ENCODE peak calls at places on chromosome 22, in eight cellular contexts. B is gastrocnemius medialis, V is mucosa of descending colon, F is spleen, A is GM23338, D is Caco-2, K is heart right ventricle, M is PC-3. R is an unnamed sample. For H3K4me1, the result is how much of the 10 kb centered on the place peaks cover.

GRCh38 chr22:48316245-48316875 is 1511.3 kb downstream of the BRD1 start:
- DNase-seq in V (no peak), K (no peak), B (no peak), A (no peak), D (no peak), M (no peak), F (peak), R (no peak)

GRCh38 chr22:30947163-30947820 is 21.3 kb downstream of the MORC2 start:
- DNase-seq in B (no peak), M (no peak), A (no peak), F (no peak), D (no peak), V (peak), K (peak), R (no peak)

GRCh38 chr22:49738566-49738965 is 89.1 kb downstream of the BRD1 start:
- DNase-seq in A (no peak), V (no peak), K (no peak), B (no peak), M (no peak), F (no peak), D (no peak), R (no peak)

GRCh38 chr22:48276933-48277867 is 1514.8 kb downstream of the TBC1D22A start:
- DNase-seq in A (no peak), V (peak), K (no peak), M (no peak), F (no peak), D (no peak), B (no peak), R (no peak)

GRCh38 chr22:44783091-44783490 is 30.7 kb downstream of the ARHGAP8 start:
- DNase-seq in A (no peak), M (no peak), B (no peak), F (peak), K (no peak), D (no peak), V (no peak), R (no peak)

GRCh38 chr22:36331912-36332622 is 55.7 kb downstream of the MYH9 start:
- DNase-seq in K (peak), V (peak), D (no peak), A (no peak), F (peak), M (peak), B (peak), R (no peak)

GRCh38 chr22:30490399-30490798 is 15.1 kb downstream of the SEC14L4 start:
- DNase-seq in D (peak), K (no peak), B (no peak), V (peak), A (peak), M (no peak), F (no peak), R (no peak)

GRCh38 chr22:20143883-20144665 is 6.8 kb downstream of the CCDC188 start:
- DNase-seq in M (no peak), D (no peak), K (no peak), A (no peak), B (no peak), F (no peak), V (no peak), R (no peak)

GRCh38 chr22:40898850-40899357 is 37.0 kb upstream of the DNAJB7 start:
- DNase-seq in K (no peak), V (peak), D (no peak), M (peak), B (no peak), A (peak), F (no peak), R (no peak)

GRCh38 chr22:36136988-36137387 is 23.6 kb downstream of the APOL3 start:
- DNase-seq in F (no peak), D (no peak), V (no peak), K (no peak), A (no peak), M (no peak), B (no peak), R (no peak)

GRCh38 chr22:18909556-18909955 is 3.4 kb downstream of the DGCR6 start:
- DNase-seq in M (no peak), B (no peak), V (no peak), A (no peak), F (no peak), K (no peak), D (no peak), R (no peak)

GRCh38 chr22:48757581-48757980 is 1070.1 kb downstream of the BRD1 start:
- DNase-seq in B (no peak), D (peak), V (no peak), K (no peak), F (peak), A (no peak), M (no peak), R (no peak)

GRCh38 chr22:22168190-22168940 is 76.2 kb upstream of the VPREB1 start:
- DNase-seq in M (peak), K (no peak), A (peak), B (no peak), D (peak), F (no peak), V (peak), R (no peak)
- H3K4me3 ChIP-seq in M (peak), K (no peak), A (no peak), B (no peak), D (peak), F (no peak), V (no peak), R (no peak)

GRCh38 chr22:32518848-32519247 is 44.2 kb downstream of the FBXO7 start:
- DNase-seq in A (peak), M (peak), D (no peak), B (no peak), F (no peak), K (no peak), V (no peak), R (no peak)
- TF ChIP-seq CTCF in A (peak), M (peak), D (peak), B (no peak), F (no peak), K (peak), V (no peak), R (no peak)

GRCh38 chr22:42950281-42950680 is 64.7 kb downstream of the PACSIN2 start:
- DNase-seq in F (no peak), K (no peak), D (no peak), B (no peak), A (no peak), M (no peak), V (no peak), R (no peak)

GRCh38 chr22:42948205-42948804 is 66.6 kb downstream of the PACSIN2 start:
- DNase-seq in M (no peak), B (no peak), F (no peak), K (no peak), A (no peak), V (no peak), D (no peak), R (no peak)

GRCh38 chr22:42947211-42947990 is 67.5 kb downstream of the PACSIN2 start:
- DNase-seq in B (peak), K (peak), F (no peak), A (no peak), V (no peak), D (peak), M (peak), R (no peak)

GRCh38 chr22:42951093-42951710 is 63.7 kb downstream of the PACSIN2 start:
- DNase-seq in A (no peak), D (no peak), B (no peak), M (no peak), K (no peak), F (no peak), V (no peak), R (no peak)

DNA sequence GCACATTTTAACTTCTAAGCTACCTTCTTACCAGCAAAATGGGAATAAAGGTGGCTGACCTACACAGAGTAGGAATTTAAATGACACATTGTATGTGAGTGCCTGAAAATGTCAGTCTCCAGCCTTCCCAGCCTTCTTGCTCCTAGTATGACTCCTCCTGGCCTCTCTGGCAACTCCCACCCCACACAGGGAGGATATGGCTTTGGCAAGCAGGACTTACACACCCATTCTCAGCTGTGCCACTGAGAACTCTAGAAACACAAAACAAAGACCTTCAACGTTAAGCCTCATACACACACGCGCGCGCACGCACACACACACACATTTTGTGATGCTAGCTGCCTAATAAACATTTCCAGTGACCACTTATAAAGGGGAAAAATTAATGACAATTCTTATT is 65.8 kb downstream of the PACSIN2 start:
- DNase-seq in F (no peak), B (no peak), D (no peak), M (peak), V (no peak), A (no peak), K (peak), R (no peak)
- H3K4me1 ChIP-seq in F (under half), B (half or more), D (half or more), M (under half), V (under half), A (under half), K (half or more), R (under half)

DNA sequence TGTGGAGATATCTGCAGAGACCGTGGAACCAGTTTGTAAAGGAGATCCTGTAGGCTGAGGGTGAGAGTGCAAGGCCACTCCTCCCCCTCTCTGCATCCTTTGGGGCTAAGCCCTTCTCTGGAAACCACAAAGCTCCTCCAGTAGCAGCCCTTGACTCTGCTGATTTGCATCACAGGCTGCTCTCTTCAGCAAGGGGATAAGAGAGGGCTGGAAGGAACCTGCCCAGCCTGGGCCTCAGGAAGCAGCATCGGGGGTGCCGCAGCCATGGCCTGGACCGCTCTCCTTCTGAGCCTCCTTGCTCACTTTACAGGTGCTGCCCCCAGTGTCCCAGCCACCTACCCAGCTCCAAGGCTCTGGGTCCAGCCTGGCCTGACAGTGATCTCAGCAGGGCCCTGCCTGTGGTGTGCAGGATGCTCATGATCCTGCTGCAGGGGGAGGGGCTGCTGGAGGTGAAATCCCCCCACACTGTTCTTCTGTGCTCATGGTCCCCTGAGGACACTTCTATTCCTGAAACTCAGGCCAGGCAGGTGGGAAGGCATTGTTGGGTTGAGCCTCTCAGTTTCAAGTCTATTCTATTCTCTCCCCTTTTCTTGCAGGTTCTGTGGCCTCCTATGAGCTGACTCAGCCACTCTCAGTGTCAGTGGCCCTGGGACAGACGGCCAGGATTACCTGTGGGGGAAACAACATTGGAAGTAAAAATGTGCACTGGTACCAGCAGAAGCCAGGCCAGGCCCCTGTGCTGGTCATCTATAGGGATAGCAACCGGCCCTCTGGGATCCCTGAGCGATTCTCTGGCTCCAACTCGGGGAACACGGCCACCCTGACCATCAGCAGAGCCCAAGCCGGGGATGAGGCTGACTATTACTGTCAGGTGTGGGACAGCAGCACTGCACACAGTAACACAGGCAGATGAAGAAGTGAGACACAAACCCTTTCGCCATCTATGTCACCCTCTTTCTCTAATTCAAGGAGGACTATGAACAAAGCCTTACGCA is 68.5 kb upstream of the IGLL5 start:
- DNase-seq in V (no peak), A (no peak), D (no peak), K (no peak), F (peak), B (no peak), M (no peak), R (no peak)
- H3K4me3 ChIP-seq in V (no peak), A (no peak), D (no peak), K (no peak), F (no peak), B (no peak), M (no peak), R (no peak)

GRCh38 chr22:37752189-37753061 is 55.3 kb upstream of the GCAT start:
- DNase-seq in F (peak), D (peak), K (peak), A (no peak), M (peak), V (peak), B (peak), R (peak)
- TF ChIP-seq CTCF in F (peak), D (no peak), K (no peak), A (no peak), M (no peak), V (no peak), B (no peak), R (no peak)

GRCh38 chr22:45838257-45838891 is 138.6 kb downstream of the WNT7B start:
- DNase-seq in V (no peak), M (no peak), A (no peak), F (no peak), K (no peak), D (no peak), B (no peak), R (no peak)
- H3K4me1 ChIP-seq in V (under half), M (under half), A (under half), F (under half), K (under half), D (under half), B (under half), R (under half)

GRCh38 chr22:22738959-22739585 is 94.7 kb downstream of the GGTLC2 start:
- DNase-seq in F (no peak), A (no peak), B (no peak), V (no peak), D (no peak), K (no peak), M (no peak), R (no peak)
- H3K4me3 ChIP-seq in F (no peak), A (no peak), B (no peak), V (no peak), D (no peak), K (no peak), M (no peak), R (no peak)